ENCODE peak calls at places on chromosomes 1 and 21, in nine cellular contexts. One of them, this sample, is unnamed.

GRCh38 chr1:98884864-98885263 is 119.8 kb downstream of the PLPPR5 start:
- DNase-seq in amygdala: no peak
- DNase-seq in A172: no peak
- DNase-seq in activated CD8-positive, alpha-beta memory T cell treated with anti-CD3 and anti-CD28 coated beads, Interleukin-2, amount 50 U/mL, for 48 hours: no peak
- DNase-seq in fibroblast of mammary gland: peak
- DNase-seq in cardiac fibroblast: no peak
- DNase-seq in 8988T: no peak
- DNase-seq in EH: no peak
- DNase-seq in head of caudate nucleus: no peak
- DNase-seq in this sample: no peak

GRCh38 chr1:72412286-72412685 is 129.9 kb upstream of the NEGR1 start:
- DNase-seq in amygdala: no peak
- DNase-seq in A172: no peak
- DNase-seq in activated CD8-positive, alpha-beta memory T cell treated with anti-CD3 and anti-CD28 coated beads, Interleukin-2, amount 50 U/mL, for 48 hours: no peak
- DNase-seq in fibroblast of mammary gland: peak
- DNase-seq in cardiac fibroblast: no peak
- DNase-seq in 8988T: no peak
- DNase-seq in EH: peak
- DNase-seq in head of caudate nucleus: no peak
- DNase-seq in this sample: peak

GRCh38 chr1:10211805-10212405 is 1.5 kb downstream of the KIF1B start:
- DNase-seq in amygdala: peak
- DNase-seq in A172: peak
- DNase-seq in activated CD8-positive, alpha-beta memory T cell treated with anti-CD3 and anti-CD28 coated beads, Interleukin-2, amount 50 U/mL, for 48 hours: peak
- DNase-seq in fibroblast of mammary gland: no peak
- DNase-seq in cardiac fibroblast: no peak
- DNase-seq in 8988T: peak
- DNase-seq in EH: peak
- DNase-seq in head of caudate nucleus: peak
- DNase-seq in this sample: no peak

GRCh38 chr1:152398812-152399698 is 15.0 kb downstream of the CRNN start:
- DNase-seq in amygdala: no peak
- DNase-seq in A172: peak
- DNase-seq in activated CD8-positive, alpha-beta memory T cell treated with anti-CD3 and anti-CD28 coated beads, Interleukin-2, amount 50 U/mL, for 48 hours: no peak
- DNase-seq in fibroblast of mammary gland: peak
- DNase-seq in cardiac fibroblast: peak
- DNase-seq in 8988T: no peak
- DNase-seq in EH: peak
- DNase-seq in head of caudate nucleus: no peak
- DNase-seq in this sample: peak

GRCh38 chr1:220696863-220697231 is 6.7 kb downstream of the C1orf115 start:
- DNase-seq in amygdala: no peak
- DNase-seq in A172: peak
- DNase-seq in activated CD8-positive, alpha-beta memory T cell treated with anti-CD3 and anti-CD28 coated beads, Interleukin-2, amount 50 U/mL, for 48 hours: peak
- DNase-seq in fibroblast of mammary gland: peak
- DNase-seq in cardiac fibroblast: peak
- DNase-seq in 8988T: no peak
- DNase-seq in EH: peak
- DNase-seq in head of caudate nucleus: peak
- DNase-seq in this sample: peak

GRCh38 chr1:39898648-39899603 is 2.8 kb downstream of the MYCL start:
- DNase-seq in amygdala: peak
- DNase-seq in A172: no peak
- DNase-seq in activated CD8-positive, alpha-beta memory T cell treated with anti-CD3 and anti-CD28 coated beads, Interleukin-2, amount 50 U/mL, for 48 hours: no peak
- DNase-seq in fibroblast of mammary gland: peak
- DNase-seq in cardiac fibroblast: peak
- DNase-seq in 8988T: peak
- DNase-seq in EH: peak
- DNase-seq in head of caudate nucleus: peak
- DNase-seq in this sample: peak

GRCh38 chr1:90768826-90769225 is 51.7 kb upstream of the BARHL2 start:
- DNase-seq in amygdala: no peak
- DNase-seq in A172: peak
- DNase-seq in activated CD8-positive, alpha-beta memory T cell treated with anti-CD3 and anti-CD28 coated beads, Interleukin-2, amount 50 U/mL, for 48 hours: no peak
- DNase-seq in fibroblast of mammary gland: no peak
- DNase-seq in cardiac fibroblast: no peak
- DNase-seq in 8988T: no peak
- DNase-seq in EH: no peak
- DNase-seq in head of caudate nucleus: no peak
- DNase-seq in this sample: no peak

GRCh38 chr1:99281109-99281508 is 16.8 kb downstream of the PLPPR4 start:
- DNase-seq in amygdala: no peak
- DNase-seq in A172: no peak
- DNase-seq in activated CD8-positive, alpha-beta memory T cell treated with anti-CD3 and anti-CD28 coated beads, Interleukin-2, amount 50 U/mL, for 48 hours: no peak
- DNase-seq in fibroblast of mammary gland: no peak
- DNase-seq in cardiac fibroblast: no peak
- DNase-seq in 8988T: no peak
- DNase-seq in EH: no peak
- DNase-seq in head of caudate nucleus: no peak
- DNase-seq in this sample: no peak

GRCh38 chr21:45893166-45894106 is 88.1 kb upstream of the COL6A1 start:
- DNase-seq in amygdala: no peak
- DNase-seq in A172: no peak
- DNase-seq in activated CD8-positive, alpha-beta memory T cell treated with anti-CD3 and anti-CD28 coated beads, Interleukin-2, amount 50 U/mL, for 48 hours: no peak
- DNase-seq in fibroblast of mammary gland: no peak
- DNase-seq in cardiac fibroblast: no peak
- DNase-seq in 8988T: no peak
- DNase-seq in EH: no peak
- DNase-seq in head of caudate nucleus: no peak
- DNase-seq in this sample: no peak

GRCh38 chr1:151377150-151377884 is 4.8 kb upstream of the SELENBP1 start:
- DNase-seq in amygdala: no peak
- DNase-seq in A172: no peak
- DNase-seq in activated CD8-positive, alpha-beta memory T cell treated with anti-CD3 and anti-CD28 coated beads, Interleukin-2, amount 50 U/mL, for 48 hours: no peak
- DNase-seq in fibroblast of mammary gland: no peak
- DNase-seq in cardiac fibroblast: no peak
- DNase-seq in 8988T: no peak
- DNase-seq in EH: no peak
- DNase-seq in head of caudate nucleus: no peak
- DNase-seq in this sample: no peak

GRCh38 chr1:933603-933940 is 9.8 kb downstream of the SAMD11 start:
- DNase-seq in amygdala: no peak
- DNase-seq in A172: no peak
- DNase-seq in activated CD8-positive, alpha-beta memory T cell treated with anti-CD3 and anti-CD28 coated beads, Interleukin-2, amount 50 U/mL, for 48 hours: no peak
- DNase-seq in fibroblast of mammary gland: no peak
- DNase-seq in cardiac fibroblast: no peak
- DNase-seq in 8988T: no peak
- DNase-seq in EH: no peak
- DNase-seq in head of caudate nucleus: no peak
- DNase-seq in this sample: no peak

GRCh38 chr1:239636321-239636720 is 250.0 kb downstream of the CHRM3 start:
- DNase-seq in amygdala: no peak
- DNase-seq in A172: no peak
- DNase-seq in activated CD8-positive, alpha-beta memory T cell treated with anti-CD3 and anti-CD28 coated beads, Interleukin-2, amount 50 U/mL, for 48 hours: no peak
- DNase-seq in fibroblast of mammary gland: no peak
- DNase-seq in cardiac fibroblast: no peak
- DNase-seq in 8988T: no peak
- DNase-seq in EH: no peak
- DNase-seq in head of caudate nucleus: no peak
- DNase-seq in this sample: no peak

GRCh38 chr21:43315244-43316137 is 111.4 kb downstream of the SIK1 start:
- DNase-seq in amygdala: no peak
- DNase-seq in A172: no peak
- DNase-seq in activated CD8-positive, alpha-beta memory T cell treated with anti-CD3 and anti-CD28 coated beads, Interleukin-2, amount 50 U/mL, for 48 hours: no peak
- DNase-seq in fibroblast of mammary gland: no peak
- DNase-seq in cardiac fibroblast: no peak
- DNase-seq in 8988T: no peak
- DNase-seq in EH: peak
- DNase-seq in head of caudate nucleus: no peak
- DNase-seq in this sample: no peak

GRCh38 chr1:239816090-239816812 is 275.4 kb upstream of the FMN2 start:
- DNase-seq in amygdala: no peak
- DNase-seq in A172: peak
- DNase-seq in activated CD8-positive, alpha-beta memory T cell treated with anti-CD3 and anti-CD28 coated beads, Interleukin-2, amount 50 U/mL, for 48 hours: no peak
- DNase-seq in fibroblast of mammary gland: peak
- DNase-seq in cardiac fibroblast: peak
- DNase-seq in 8988T: peak
- DNase-seq in EH: peak
- DNase-seq in head of caudate nucleus: no peak
- DNase-seq in this sample: peak

GRCh38 chr1:46131727-46132528 is 501 bp downstream of the PIK3R3 start:
- DNase-seq in amygdala: peak
- DNase-seq in A172: peak
- DNase-seq in activated CD8-positive, alpha-beta memory T cell treated with anti-CD3 and anti-CD28 coated beads, Interleukin-2, amount 50 U/mL, for 48 hours: peak
- DNase-seq in fibroblast of mammary gland: peak
- DNase-seq in cardiac fibroblast: peak
- DNase-seq in 8988T: no peak
- DNase-seq in EH: peak
- DNase-seq in head of caudate nucleus: peak
- DNase-seq in this sample: no peak

GRCh38 chr1:50108497-50109073 is at the start of gene ELAVL4:
- DNase-seq in amygdala: peak
- DNase-seq in A172: no peak
- DNase-seq in activated CD8-positive, alpha-beta memory T cell treated with anti-CD3 and anti-CD28 coated beads, Interleukin-2, amount 50 U/mL, for 48 hours: no peak
- DNase-seq in fibroblast of mammary gland: no peak
- DNase-seq in cardiac fibroblast: no peak
- DNase-seq in 8988T: no peak
- DNase-seq in EH: no peak
- DNase-seq in head of caudate nucleus: no peak
- DNase-seq in this sample: no peak

GRCh38 chr1:82319526-82319925 is 518.8 kb downstream of the ADGRL2 start:
- DNase-seq in amygdala: no peak
- DNase-seq in A172: no peak
- DNase-seq in activated CD8-positive, alpha-beta memory T cell treated with anti-CD3 and anti-CD28 coated beads, Interleukin-2, amount 50 U/mL, for 48 hours: no peak
- DNase-seq in fibroblast of mammary gland: no peak
- DNase-seq in cardiac fibroblast: peak
- DNase-seq in 8988T: no peak
- DNase-seq in EH: no peak
- DNase-seq in head of caudate nucleus: no peak
- DNase-seq in this sample: no peak

GRCh38 chr1:17579951-17580939 is 40.7 kb downstream of the ARHGEF10L start:
- DNase-seq in amygdala: no peak
- DNase-seq in A172: no peak
- DNase-seq in activated CD8-positive, alpha-beta memory T cell treated with anti-CD3 and anti-CD28 coated beads, Interleukin-2, amount 50 U/mL, for 48 hours: no peak
- DNase-seq in fibroblast of mammary gland: no peak
- DNase-seq in cardiac fibroblast: no peak
- DNase-seq in 8988T: no peak
- DNase-seq in EH: no peak
- DNase-seq in head of caudate nucleus: no peak
- DNase-seq in this sample: no peak

GRCh38 chr1:76669146-76669545 is 198.1 kb upstream of the ST6GALNAC5 start:
- DNase-seq in amygdala: no peak
- DNase-seq in A172: no peak
- DNase-seq in activated CD8-positive, alpha-beta memory T cell treated with anti-CD3 and anti-CD28 coated beads, Interleukin-2, amount 50 U/mL, for 48 hours: no peak
- DNase-seq in fibroblast of mammary gland: no peak
- DNase-seq in cardiac fibroblast: no peak
- DNase-seq in 8988T: no peak
- DNase-seq in EH: no peak
- DNase-seq in head of caudate nucleus: no peak
- DNase-seq in this sample: no peak

GRCh38 chr1:113931456-113931855 is 2.3 kb downstream of the HIPK1 start:
- DNase-seq in amygdala: no peak
- DNase-seq in A172: no peak
- DNase-seq in activated CD8-positive, alpha-beta memory T cell treated with anti-CD3 and anti-CD28 coated beads, Interleukin-2, amount 50 U/mL, for 48 hours: no peak
- DNase-seq in fibroblast of mammary gland: peak
- DNase-seq in cardiac fibroblast: peak
- DNase-seq in 8988T: no peak
- DNase-seq in EH: peak
- DNase-seq in head of caudate nucleus: no peak
- DNase-seq in this sample: peak

GRCh38 chr1:46480959-46481646 is 8.5 kb upstream of the DMBX1 start:
- DNase-seq in amygdala: no peak
- DNase-seq in A172: no peak
- DNase-seq in activated CD8-positive, alpha-beta memory T cell treated with anti-CD3 and anti-CD28 coated beads, Interleukin-2, amount 50 U/mL, for 48 hours: no peak
- DNase-seq in fibroblast of mammary gland: no peak
- DNase-seq in cardiac fibroblast: peak
- DNase-seq in 8988T: no peak
- DNase-seq in EH: peak
- DNase-seq in head of caudate nucleus: no peak
- DNase-seq in this sample: peak

GRCh38 chr1:205533729-205534443 is 29.4 kb downstream of the CDK18 start:
- DNase-seq in amygdala: no peak
- DNase-seq in A172: no peak
- DNase-seq in activated CD8-positive, alpha-beta memory T cell treated with anti-CD3 and anti-CD28 coated beads, Interleukin-2, amount 50 U/mL, for 48 hours: no peak
- DNase-seq in fibroblast of mammary gland: no peak
- DNase-seq in cardiac fibroblast: no peak
- DNase-seq in 8988T: no peak
- DNase-seq in EH: no peak
- DNase-seq in head of caudate nucleus: no peak
- DNase-seq in this sample: no peak

GRCh38 chr1:169890761-169891538 is 2.7 kb downstream of the SCYL3 start:
- DNase-seq in amygdala: no peak
- DNase-seq in A172: peak
- DNase-seq in activated CD8-positive, alpha-beta memory T cell treated with anti-CD3 and anti-CD28 coated beads, Interleukin-2, amount 50 U/mL, for 48 hours: no peak
- DNase-seq in fibroblast of mammary gland: no peak
- DNase-seq in cardiac fibroblast: no peak
- DNase-seq in 8988T: no peak
- DNase-seq in EH: peak
- DNase-seq in head of caudate nucleus: no peak
- DNase-seq in this sample: no peak

GRCh38 chr21:26140185-26140584 is 30.4 kb downstream of the APP start:
- DNase-seq in amygdala: no peak
- DNase-seq in A172: peak
- DNase-seq in activated CD8-positive, alpha-beta memory T cell treated with anti-CD3 and anti-CD28 coated beads, Interleukin-2, amount 50 U/mL, for 48 hours: no peak
- DNase-seq in fibroblast of mammary gland: peak
- DNase-seq in cardiac fibroblast: peak
- DNase-seq in 8988T: no peak
- DNase-seq in EH: peak
- DNase-seq in head of caudate nucleus: no peak
- DNase-seq in this sample: peak

GRCh38 chr1:152018537-152018936 is 18.3 kb downstream of the S100A11 start:
- DNase-seq in amygdala: no peak
- DNase-seq in A172: no peak
- DNase-seq in activated CD8-positive, alpha-beta memory T cell treated with anti-CD3 and anti-CD28 coated beads, Interleukin-2, amount 50 U/mL, for 48 hours: no peak
- DNase-seq in fibroblast of mammary gland: peak
- DNase-seq in cardiac fibroblast: no peak
- DNase-seq in 8988T: no peak
- DNase-seq in EH: peak
- DNase-seq in head of caudate nucleus: no peak
- DNase-seq in this sample: no peak

GRCh38 chr1:213724640-213725536 is 262.9 kb upstream of the PROX1 start:
- DNase-seq in amygdala: peak
- DNase-seq in A172: peak
- DNase-seq in activated CD8-positive, alpha-beta memory T cell treated with anti-CD3 and anti-CD28 coated beads, Interleukin-2, amount 50 U/mL, for 48 hours: no peak
- DNase-seq in fibroblast of mammary gland: peak
- DNase-seq in cardiac fibroblast: peak
- DNase-seq in 8988T: no peak
- DNase-seq in EH: peak
- DNase-seq in head of caudate nucleus: no peak
- DNase-seq in this sample: peak

GRCh38 chr21:38956791-38957571 is 151.3 kb downstream of the ETS2 start:
- DNase-seq in amygdala: peak
- DNase-seq in A172: no peak
- DNase-seq in activated CD8-positive, alpha-beta memory T cell treated with anti-CD3 and anti-CD28 coated beads, Interleukin-2, amount 50 U/mL, for 48 hours: no peak
- DNase-seq in fibroblast of mammary gland: no peak
- DNase-seq in cardiac fibroblast: no peak
- DNase-seq in 8988T: no peak
- DNase-seq in EH: no peak
- DNase-seq in head of caudate nucleus: no peak
- DNase-seq in this sample: no peak

This sample was measured in AG10803.